ENCODE peak calls at places on chromosomes 16 and 17, in seven cellular contexts. M, J, Q, W, T, G and B are unnamed samples.

GRCh38 chr17:5870231-5870953 is 199.8 kb upstream of the WSCD1 start:
- DNase-seq in W (no peak), T (no peak), M (no peak), J (no peak), G (peak; percentile 4), Q (no peak), B (peak; percentile 22)

GRCh38 chr16:68400083-68400923 is 48.0 kb downstream of the SMPD3 start:
- DNase-seq in J (no peak), T (no peak), W (no peak), Q (no peak), G (no peak), M (no peak), B (no peak)

GRCh38 chr17:2853111-2853721 is 57.0 kb downstream of the RAP1GAP2 start:
- DNase-seq in W (peak; percentile 87), T (peak; percentile 28), J (peak; percentile 76), Q (no peak), M (peak; percentile 49), G (peak; percentile 71), B (peak; percentile 60)

GRCh38 chr17:65231662-65232335 is 94.6 kb downstream of the RGS9 start:
- DNase-seq in J (peak; percentile 77), G (peak; percentile 72), M (peak; percentile 88), W (peak; percentile 90), T (peak; percentile 83), Q (peak; percentile 69), B (peak; percentile 89)

GRCh38 chr17:80316927-80317705 is 56.5 kb downstream of the RNF213 start:
- DNase-seq in J (no peak), M (no peak), Q (no peak), W (no peak), G (no peak), T (no peak), B (no peak)

GRCh38 chr16:68590201-68590994 is 51.3 kb downstream of the ZFP90 start:
- DNase-seq in W (peak; percentile 85), G (peak; percentile 69), M (peak; percentile 7), J (peak; percentile 97), T (peak; percentile 14), Q (peak; percentile 58), B (peak; percentile 93)

GRCh38 chr17:80947200-80947940 is 44.3 kb upstream of the CHMP6 start:
- DNase-seq in M (no peak), Q (no peak), W (no peak), T (no peak), J (no peak), G (no peak), B (no peak)

GRCh38 chr16:67780847-67781547 is 25.4 kb downstream of the RANBP10 start:
- DNase-seq in T (no peak), M (no peak), Q (no peak), J (no peak), W (no peak), G (no peak), B (no peak)

GRCh38 chr17:16313159-16314090 is 39.8 kb downstream of the CENPV start:
- DNase-seq in J (no peak), W (no peak), Q (no peak), G (no peak), M (peak; percentile 88), T (no peak), B (no peak)

GRCh38 chr16:86530251-86531192 is 20.2 kb downstream of the FOXF1 start:
- DNase-seq in T (no peak), W (no peak), J (no peak), G (no peak), Q (no peak), M (no peak), B (no peak)

GRCh38 chr17:520447-521167 is 168.0 kb upstream of the RPH3AL start:
- DNase-seq in W (peak; percentile 81), G (no peak), J (no peak), T (peak; percentile 61), Q (no peak), M (peak; percentile 71), B (no peak)

GRCh38 chr16:104828-105374 is 26.9 kb downstream of the MPG start:
- DNase-seq in W (no peak), J (no peak), Q (no peak), M (no peak), T (no peak), G (no peak), B (no peak)

GRCh38 chr17:2814499-2815341 is 18.5 kb downstream of the RAP1GAP2 start:
- DNase-seq in M (no peak), G (no peak), T (no peak), W (no peak), J (no peak), Q (no peak), B (peak; percentile 32)

GRCh38 chr17:57045868-57046671 is 39.0 kb upstream of the AKAP1 start:
- DNase-seq in M (no peak), W (no peak), G (peak; percentile 35), J (no peak), Q (no peak), T (no peak), B (peak; percentile 68)

GRCh38 chr17:59786536-59787319 is 79.3 kb downstream of the VMP1 start:
- DNase-seq in J (no peak), W (peak; percentile 97), Q (no peak), M (peak; percentile 100), T (peak; percentile 100), G (peak; percentile 98), B (peak; percentile 62)

GRCh38 chr17:64741038-64741641 is 79.0 kb upstream of the SMURF2 start:
- DNase-seq in M (peak; percentile 76), W (no peak), Q (no peak), J (no peak), T (peak; percentile 91), G (peak; percentile 67), B (no peak)

GRCh38 chr16:83968891-83969672 is 1.0 kb downstream of the NECAB2 start:
- DNase-seq in M (no peak), T (no peak), Q (no peak), W (no peak), G (no peak), J (no peak), B (no peak)

GRCh38 chr16:53545433-53545832 is 42.4 kb upstream of the AKTIP start:
- DNase-seq in G (peak; percentile 58), J (no peak), Q (no peak), M (no peak), T (no peak), W (no peak), B (no peak)

GRCh38 chr16:66289986-66290385 is 76.5 kb upstream of the CDH5 start:
- DNase-seq in J (no peak), M (no peak), G (no peak), Q (no peak), W (no peak), T (no peak), B (no peak)

DNA sequence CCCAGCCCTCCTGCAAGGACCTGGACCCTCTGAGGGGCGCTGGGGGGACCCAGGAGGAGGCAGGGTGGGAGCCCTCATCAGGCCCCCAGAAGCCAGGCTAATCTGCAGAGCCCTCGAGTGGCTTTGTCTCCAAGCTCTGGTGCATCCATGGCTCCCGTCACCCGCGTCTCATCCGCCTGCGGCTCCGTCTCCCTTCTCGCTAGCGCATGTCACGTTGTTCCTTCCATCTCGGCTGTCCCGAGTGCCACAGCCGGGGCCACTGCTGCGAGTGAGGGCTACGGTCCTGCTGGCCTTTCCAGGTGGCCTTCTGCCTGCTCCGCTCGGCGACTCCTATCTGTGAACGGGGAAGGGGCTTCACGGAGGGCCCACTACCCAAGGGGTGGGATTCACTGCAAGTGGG is 53.6 kb downstream of the ZFPM1 start:
- DNase-seq in W (no peak), J (no peak), Q (no peak), T (no peak), G (no peak), M (no peak), B (no peak)
- H3K23ac ChIP-seq in W (no peak overlapping the region), J (no peak overlapping the region), Q (no peak overlapping the region), T (no peak overlapping the region), G (no peak overlapping the region), M (no peak overlapping the region), B (no peak overlapping the region)

GRCh38 chr16:28301154-28301553 is 8.8 kb downstream of the SBK1 start:
- DNase-seq in M (no peak), J (no peak), T (no peak), W (no peak), Q (no peak), G (no peak), B (no peak)
- H3K23ac ChIP-seq in M (no peak overlapping the region), J (no peak overlapping the region), T (no peak overlapping the region), W (no peak overlapping the region), Q (no peak overlapping the region), G (no peak overlapping the region), B (no peak overlapping the region)

DNA sequence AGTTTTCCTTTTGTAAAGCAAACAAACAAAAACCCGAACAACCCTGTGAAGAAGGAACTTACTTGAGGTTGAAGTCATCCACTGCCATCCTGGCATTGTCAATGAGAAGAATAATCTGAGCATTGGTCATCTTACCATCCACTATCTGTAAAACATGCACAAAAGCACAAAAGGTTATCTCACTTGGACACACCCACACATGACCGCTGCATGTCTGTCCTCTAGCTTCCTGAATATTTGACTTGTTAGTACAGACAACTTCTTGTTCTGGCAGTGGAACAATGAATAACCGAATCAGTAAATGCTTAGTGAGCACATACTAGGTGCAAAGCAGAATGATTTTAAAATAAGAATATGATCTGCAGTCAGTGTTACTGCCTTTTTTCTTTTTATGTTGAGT is 6.1 kb downstream of the KRT23 start:
- DNase-seq in M (no peak), T (no peak), Q (no peak), W (no peak), J (no peak), G (peak; percentile 34), B (no peak)
- H3K23ac ChIP-seq in M (no peak overlapping the region), T (no peak overlapping the region), Q (no peak overlapping the region), W (no peak overlapping the region), J (no peak overlapping the region), G (no peak overlapping the region), B (no peak overlapping the region)

GRCh38 chr16:19717319-19717718 is 708 bp downstream of the KNOP1 start:
- DNase-seq in J (no peak), M (peak; percentile 8), Q (peak; percentile 30), W (peak; percentile 54), T (no peak), G (no peak), B (no peak)

GRCh38 chr16:19715566-19715965 is 2.5 kb downstream of the KNOP1 start:
- DNase-seq in M (no peak), J (no peak), G (no peak), T (no peak), Q (no peak), W (no peak), B (no peak)

GRCh38 chr16:19718624-19718965 is 524 bp downstream of the IQCK start:
- DNase-seq in Q (no peak), J (no peak), G (peak; percentile 14), W (peak; percentile 55), T (peak; percentile 42), M (peak; percentile 9), B (no peak)

GRCh38 chr16:19717781-19718623 is at the start of the genes IQCK and KNOP1:
- DNase-seq in M (peak; percentile 87), W (peak; percentile 95), Q (peak; percentile 89), J (peak; percentile 88), G (peak; percentile 93), T (peak; percentile 91), B (peak; percentile 91)

GRCh38 chr16:19716183-19716582 is 1.8 kb downstream of the KNOP1 start:
- DNase-seq in M (no peak), G (peak; percentile 69), Q (no peak), J (no peak), T (no peak), W (no peak), B (no peak)
- H3K23ac ChIP-seq in M (peak overlapping the region; percentile 87), G (no peak overlapping the region), Q (no peak overlapping the region), J (no peak overlapping the region), T (no peak overlapping the region), W (no peak overlapping the region), B (peak overlapping the region; percentile 61)